ENCODE peak calls at places on chromosomes 12 and 14, in five cellular contexts. Y is Calu3, W is AG04450, E is foreskin fibroblast, M is psoas muscle. F is an unnamed sample.

GRCh38 chr12:104220931-104221330 is 5.4 kb downstream of the TXNRD1 start:
- DNase-seq in Y (no peak), W (no peak), M (no peak), E (no peak), F (no peak)

GRCh38 chr12:75488553-75488952 is 8.0 kb downstream of the GLIPR1 start:
- DNase-seq in E (peak), Y (peak), M (no peak), W (no peak), F (no peak)

GRCh38 chr14:21136024-21136423 is 19.8 kb downstream of the OR5AU1 start:
- DNase-seq in M (no peak), E (peak), W (no peak), Y (no peak), F (no peak)

GRCh38 chr12:131137836-131138637 is 184.3 kb downstream of the ADGRD1 start:
- DNase-seq in W (no peak), M (no peak), Y (no peak), E (peak), F (no peak)

GRCh38 chr12:50536831-50537537 is 32.2 kb downstream of the DIP2B start:
- DNase-seq in E (no peak), W (no peak), Y (no peak), M (no peak), F (no peak)

GRCh38 chr12:108047130-108047550 is 81.9 kb upstream of the WSCD2 start:
- DNase-seq in E (no peak), M (no peak), W (no peak), Y (no peak), F (no peak)

GRCh38 chr12:52555577-52555976 is 2.6 kb upstream of the KRT71 start:
- DNase-seq in E (no peak), W (no peak), Y (no peak), M (no peak), F (no peak)

GRCh38 chr12:6827437-6827894 is 741 bp upstream of the P3H3 start:
- DNase-seq in Y (peak), E (peak), W (peak), M (peak), F (peak)

GRCh38 chr14:92914087-92914656 is 8.8 kb upstream of the CHGA start:
- DNase-seq in M (no peak), E (peak), W (no peak), Y (peak), F (no peak)

DNA sequence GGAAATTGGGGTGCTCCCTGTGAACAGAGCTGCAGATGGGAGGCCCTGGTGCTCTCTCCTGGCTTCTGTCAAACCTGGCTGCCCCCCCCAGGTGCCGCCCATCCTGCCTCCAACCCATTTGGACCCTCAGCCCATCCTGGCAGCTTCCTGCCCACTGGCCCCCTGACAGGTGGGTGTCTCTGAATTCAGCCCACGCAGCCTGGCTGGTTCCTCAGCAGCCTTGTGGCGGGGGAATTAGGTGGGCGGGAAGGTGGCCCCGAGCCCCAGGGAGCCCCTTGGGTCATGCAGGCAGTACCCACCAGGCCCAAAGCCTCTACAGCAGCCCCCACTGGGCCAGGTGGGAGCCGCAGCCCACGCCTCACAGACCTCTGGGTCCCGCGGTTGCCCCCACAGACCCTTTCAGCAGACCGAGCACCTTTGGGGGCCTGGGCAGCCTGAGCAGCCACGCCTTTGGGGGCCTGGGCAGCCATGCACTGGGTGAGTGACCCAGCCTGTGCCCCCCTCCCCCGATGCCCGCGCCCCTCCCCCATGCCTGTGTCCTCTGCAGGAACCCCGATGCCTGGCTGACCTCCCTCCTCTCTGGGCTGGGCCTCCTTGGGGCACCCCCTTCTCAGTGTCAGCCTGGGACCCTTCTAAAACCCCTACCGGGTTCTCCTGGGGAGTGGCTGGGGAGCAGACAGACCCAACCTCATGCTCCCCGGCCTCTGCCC is 28.9 kb downstream of the LRCOL1 start:
- DNase-seq in Y (no peak), E (no peak), M (peak), W (no peak), F (no peak)
- TF ChIP-seq CTCF in Y (no peak), E (no peak), M (no peak), W (no peak), F (no peak)

DNA sequence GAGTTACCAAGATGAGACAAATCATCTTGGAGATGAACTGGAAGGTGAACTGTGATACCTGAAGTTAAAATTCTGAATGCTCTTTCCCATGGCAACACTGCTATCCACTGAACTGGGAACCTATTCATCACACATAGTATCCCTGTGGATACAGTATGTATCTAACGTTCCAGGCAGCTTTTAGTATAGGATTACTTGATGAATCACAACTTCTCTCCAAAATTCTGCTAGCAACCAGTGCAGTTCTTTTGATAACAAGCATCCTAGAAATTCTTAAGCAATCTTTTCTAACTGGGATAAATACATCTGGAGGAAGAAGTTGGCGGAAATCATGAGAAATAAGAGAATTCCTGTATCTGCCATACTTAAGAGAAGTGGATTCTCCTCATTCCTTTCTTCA is 66.4 kb downstream of the PAWR start:
- DNase-seq in W (peak), M (no peak), E (peak), Y (no peak), F (no peak)
- TF ChIP-seq CTCF in W (no peak), M (no peak), E (no peak), Y (no peak), F (no peak)

GRCh38 chr12:72574138-72574537 is 302.0 kb downstream of the TRHDE start:
- DNase-seq in Y (no peak), M (no peak), W (no peak), E (no peak), F (no peak)

DNA sequence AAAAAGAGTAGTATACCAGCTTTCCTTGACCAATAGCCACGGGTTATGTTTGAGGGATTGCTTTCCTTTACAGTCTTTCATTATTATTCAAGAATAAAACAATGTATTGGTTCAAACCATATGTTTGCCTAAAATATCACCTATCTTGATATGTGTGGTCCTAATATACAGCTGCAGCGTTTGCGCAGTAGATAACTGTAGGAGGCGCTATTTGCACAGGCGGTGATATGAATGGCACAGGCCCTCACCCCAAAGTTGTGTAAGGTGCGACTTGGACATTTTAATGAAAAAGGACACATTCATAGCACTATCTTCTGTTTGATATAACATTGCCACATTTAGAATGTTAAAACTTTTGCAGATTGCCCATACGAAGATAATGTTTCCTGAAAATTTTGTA is 298.4 kb downstream of the TRHDE start:
- DNase-seq in E (no peak), Y (no peak), M (no peak), W (no peak), F (no peak)
- TF ChIP-seq CTCF in E (peak), Y (peak), M (no peak), W (peak), F (no peak)

GRCh38 chr14:96256420-96256819 is 410 bp downstream of the BDKRB1 start:
- DNase-seq in M (no peak), Y (no peak), E (peak), W (no peak), F (peak)
- TF ChIP-seq CTCF in M (no peak), Y (no peak), E (no peak), W (peak), F (peak)

DNA sequence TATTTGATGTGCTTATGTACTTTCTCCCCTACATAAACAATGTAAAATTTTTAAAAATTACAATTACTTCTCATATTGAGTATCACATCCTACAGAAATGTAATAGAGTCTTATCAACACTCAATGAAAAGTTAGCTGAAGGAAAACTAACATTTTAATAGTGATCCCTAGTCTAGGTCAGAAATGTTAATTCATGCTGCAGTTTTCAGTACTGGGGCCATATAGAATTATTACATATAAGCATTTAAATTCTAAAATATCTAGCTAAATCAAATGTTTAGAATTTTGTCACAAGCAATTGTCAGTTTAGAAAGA is 37.8 kb downstream of the SLC6A15 start:
- DNase-seq in E (no peak), M (no peak), Y (no peak), W (no peak), F (no peak)
- TF ChIP-seq CTCF in E (no peak), M (no peak), Y (no peak), W (no peak), F (no peak)

DNA sequence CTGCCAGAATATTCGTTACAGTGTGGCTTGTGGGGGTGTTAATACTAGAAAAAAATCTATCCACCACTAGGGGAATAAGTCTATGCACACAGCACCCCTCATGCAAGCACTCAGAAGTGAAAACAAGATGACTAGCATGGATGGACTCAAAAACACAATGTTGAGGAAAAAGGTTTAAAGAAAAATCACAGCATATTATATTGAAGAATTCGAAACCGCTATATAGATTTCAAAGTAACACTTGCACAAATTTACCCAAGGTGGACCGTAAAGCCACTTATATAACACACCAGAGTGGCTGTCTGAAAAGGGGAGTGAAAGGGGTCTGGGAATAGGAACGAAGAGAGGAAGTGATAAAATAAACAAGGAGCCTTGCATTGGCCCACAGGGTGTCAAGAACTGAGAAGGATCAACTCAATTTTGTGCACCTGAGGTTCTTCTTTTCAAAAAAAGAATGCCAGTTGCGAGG is 540 bp downstream of the ABCD4 start:
- DNase-seq in Y (peak), W (no peak), E (peak), M (no peak), F (peak)
- TF ChIP-seq CTCF in Y (no peak), W (peak), E (peak), M (peak), F (peak)

GRCh38 chr12:26648066-26648465 is 184.9 kb downstream of the ITPR2 start:
- DNase-seq in Y (no peak), W (no peak), M (no peak), E (no peak), F (no peak)

GRCh38 chr12:26648999-26649398 is 184.0 kb downstream of the ITPR2 start:
- DNase-seq in Y (no peak), E (no peak), M (no peak), W (no peak), F (no peak)

GRCh38 chr12:26647091-26647490 is 185.9 kb downstream of the ITPR2 start:
- DNase-seq in M (no peak), Y (no peak), E (no peak), W (no peak), F (no peak)

GRCh38 chr12:26646571-26646970 is 186.4 kb downstream of the ITPR2 start:
- DNase-seq in E (no peak), M (no peak), Y (no peak), W (no peak), F (no peak)

GRCh38 chr12:26648584-26648983 is 184.4 kb downstream of the ITPR2 start:
- DNase-seq in E (peak), W (peak), Y (peak), M (no peak), F (peak)
- TF ChIP-seq CTCF in E (no peak), W (no peak), Y (no peak), M (no peak), F (no peak)

DNA sequence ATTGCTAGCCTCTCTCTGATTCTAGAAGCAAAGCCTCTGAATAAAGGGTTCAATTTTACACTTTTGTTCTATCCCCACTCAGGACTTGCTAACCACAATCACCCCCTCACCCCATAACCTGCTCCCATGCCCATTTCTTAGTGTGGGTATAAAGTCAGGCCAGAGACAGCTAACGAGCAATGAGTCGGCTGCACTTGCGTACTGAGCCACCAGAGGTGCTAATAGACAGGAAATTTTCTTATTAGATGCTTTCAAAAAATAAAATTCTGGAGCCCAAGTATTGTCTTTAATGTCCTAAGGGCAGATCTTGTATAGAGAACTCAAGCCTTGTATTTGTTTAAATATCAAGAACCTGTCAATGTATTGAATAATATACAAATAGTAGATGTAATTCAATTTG is 256.9 kb downstream of the SYT1 start:
- DNase-seq in W (no peak), M (no peak), E (peak), Y (peak), F (no peak)
- TF ChIP-seq CTCF in W (peak), M (no peak), E (peak), Y (peak), F (no peak)

DNA sequence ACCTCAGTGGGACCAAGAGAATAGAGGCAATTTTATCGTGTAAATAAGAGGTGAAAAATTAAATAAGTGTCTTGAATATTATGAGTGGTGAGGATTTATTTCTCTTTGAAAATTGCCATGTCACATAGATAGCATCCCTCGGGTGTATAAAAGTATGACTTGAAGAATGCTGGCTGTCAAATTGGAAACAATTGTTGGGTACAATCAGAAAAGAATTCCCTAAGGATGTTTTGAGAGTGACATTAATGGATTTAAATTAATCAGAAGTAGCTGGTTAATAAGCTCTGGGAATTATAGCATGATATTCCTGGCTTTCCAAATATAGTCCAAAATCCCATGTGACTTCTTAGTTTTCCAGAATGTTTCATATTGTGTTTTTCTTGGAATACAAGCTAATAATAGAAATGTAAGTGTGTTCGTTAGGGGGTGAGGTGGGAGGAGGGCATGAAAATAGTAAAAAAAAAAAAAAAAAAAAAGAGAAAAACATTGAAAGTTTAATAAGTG is 196.5 kb downstream of the ANO4 start:
- DNase-seq in W (no peak), M (no peak), Y (no peak), E (no peak), F (no peak)
- TF ChIP-seq CTCF in W (no peak), M (no peak), Y (no peak), E (no peak), F (no peak)

DNA sequence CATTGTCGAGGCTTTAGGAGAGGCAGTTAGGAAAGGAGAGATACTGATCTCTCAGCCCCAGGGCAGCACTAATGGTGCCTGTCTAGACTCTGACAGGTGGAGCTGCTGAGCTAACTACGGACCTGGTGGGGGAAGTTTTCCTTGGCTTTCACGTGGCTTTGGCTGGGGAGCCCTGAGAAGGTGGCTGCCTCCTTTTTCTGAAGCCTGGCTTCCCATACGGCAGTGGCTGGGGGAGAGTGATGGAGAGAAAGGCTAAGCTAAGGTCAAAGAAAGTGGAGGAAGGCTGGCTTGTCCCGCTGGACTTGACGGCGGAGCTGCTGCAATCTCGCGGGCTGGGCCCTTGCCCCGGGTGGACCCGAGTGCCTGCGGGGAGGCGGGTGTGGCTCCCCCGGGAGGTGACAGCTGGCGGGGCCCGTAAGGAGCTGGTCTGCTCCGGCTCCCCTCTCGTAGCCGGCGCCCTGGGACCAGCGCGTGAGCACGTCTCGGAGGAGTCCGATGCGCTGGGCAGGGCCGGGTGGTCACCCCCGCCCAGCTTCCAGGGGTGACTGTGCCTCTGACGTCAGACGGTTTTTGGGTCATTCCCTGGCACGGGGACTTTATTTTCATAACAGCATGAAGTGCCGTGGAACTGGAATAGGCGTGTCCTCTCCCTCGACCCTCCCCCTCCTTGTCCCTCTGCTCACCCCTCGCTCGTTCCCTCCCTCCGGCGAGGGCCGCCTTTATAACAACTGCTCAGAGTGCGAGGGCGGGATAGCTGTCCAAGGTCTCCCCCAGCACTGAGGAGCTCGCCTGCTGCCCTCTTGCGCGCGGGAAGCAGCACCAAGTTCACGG is at the start of gene GPRC5A:
- DNase-seq in Y (peak), E (peak), W (peak), M (peak), F (peak)
- TF ChIP-seq CTCF in Y (no peak), E (peak), W (peak), M (no peak), F (peak)

F was measured in AG09319.